ENCODE peak calls at places on chromosome 20, in ten cellular contexts. One of them, this sample, is unnamed.

GRCh38 chr20:32343438-32343837 is 14.7 kb upstream of the ASXL1 start:
- DNase-seq in activated T-helper 1 cell treated with Interleukin-2 at 50 U/mL for 16 hours: no peak
- DNase-seq in ovary: no peak
- DNase-seq in GM12892: no peak
- DNase-seq in ELF-1: no peak
- DNase-seq in cardiac fibroblast: peak
- DNase-seq in CD4-positive, alpha-beta T cell: no peak
- DNase-seq in activated CD4-positive, CD25-positive, alpha-beta regulatory T cell: no peak
- DNase-seq in pons: no peak
- DNase-seq in KG1: no peak
- DNase-seq in this sample: no peak

GRCh38 chr20:53599039-53599362 is 5.4 kb upstream of the ZNF217 start:
- DNase-seq in activated T-helper 1 cell treated with Interleukin-2 at 50 U/mL for 16 hours: no peak
- DNase-seq in ovary: no peak
- DNase-seq in GM12892: no peak
- DNase-seq in ELF-1: no peak
- DNase-seq in cardiac fibroblast: no peak
- DNase-seq in CD4-positive, alpha-beta T cell: no peak
- DNase-seq in activated CD4-positive, CD25-positive, alpha-beta regulatory T cell: no peak
- DNase-seq in pons: no peak
- DNase-seq in KG1: no peak
- DNase-seq in this sample: no peak

GRCh38 chr20:38113401-38114325 is 51.4 kb downstream of the TGM2 start:
- DNase-seq in activated T-helper 1 cell treated with Interleukin-2 at 50 U/mL for 16 hours: no peak
- DNase-seq in ovary: no peak
- DNase-seq in GM12892: no peak
- DNase-seq in ELF-1: peak
- DNase-seq in cardiac fibroblast: no peak
- DNase-seq in CD4-positive, alpha-beta T cell: no peak
- DNase-seq in activated CD4-positive, CD25-positive, alpha-beta regulatory T cell: no peak
- DNase-seq in pons: no peak
- DNase-seq in KG1: no peak
- DNase-seq in this sample: no peak

GRCh38 chr20:51385941-51386530 is 156.5 kb downstream of the NFATC2 start:
- DNase-seq in activated T-helper 1 cell treated with Interleukin-2 at 50 U/mL for 16 hours: no peak
- DNase-seq in ovary: no peak
- DNase-seq in GM12892: no peak
- DNase-seq in ELF-1: peak
- DNase-seq in cardiac fibroblast: peak
- DNase-seq in CD4-positive, alpha-beta T cell: peak
- DNase-seq in activated CD4-positive, CD25-positive, alpha-beta regulatory T cell: no peak
- DNase-seq in pons: no peak
- DNase-seq in KG1: no peak
- DNase-seq in this sample: no peak

GRCh38 chr20:62898093-62898964 is 28.0 kb downstream of the DIDO1 start:
- DNase-seq in activated T-helper 1 cell treated with Interleukin-2 at 50 U/mL for 16 hours: no peak
- DNase-seq in ovary: no peak
- DNase-seq in GM12892: no peak
- DNase-seq in ELF-1: no peak
- DNase-seq in cardiac fibroblast: no peak
- DNase-seq in CD4-positive, alpha-beta T cell: no peak
- DNase-seq in activated CD4-positive, CD25-positive, alpha-beta regulatory T cell: no peak
- DNase-seq in pons: no peak
- DNase-seq in KG1: no peak
- DNase-seq in this sample: no peak

GRCh38 chr20:16664031-16664430 is 65.8 kb upstream of the SNRPB2 start:
- DNase-seq in activated T-helper 1 cell treated with Interleukin-2 at 50 U/mL for 16 hours: no peak
- DNase-seq in ovary: no peak
- DNase-seq in GM12892: no peak
- DNase-seq in ELF-1: no peak
- DNase-seq in cardiac fibroblast: no peak
- DNase-seq in CD4-positive, alpha-beta T cell: no peak
- DNase-seq in activated CD4-positive, CD25-positive, alpha-beta regulatory T cell: no peak
- DNase-seq in pons: no peak
- DNase-seq in KG1: no peak
- DNase-seq in this sample: no peak

GRCh38 chr20:5863040-5863811 is 87.1 kb downstream of the TRMT6 start:
- DNase-seq in activated T-helper 1 cell treated with Interleukin-2 at 50 U/mL for 16 hours: no peak
- DNase-seq in ovary: peak
- DNase-seq in GM12892: no peak
- DNase-seq in ELF-1: no peak
- DNase-seq in cardiac fibroblast: peak
- DNase-seq in CD4-positive, alpha-beta T cell: no peak
- DNase-seq in activated CD4-positive, CD25-positive, alpha-beta regulatory T cell: no peak
- DNase-seq in pons: no peak
- DNase-seq in KG1: no peak
- DNase-seq in this sample: no peak

GRCh38 chr20:62238569-62239277 is 402 bp downstream of the OSBPL2 start:
- DNase-seq in activated T-helper 1 cell treated with Interleukin-2 at 50 U/mL for 16 hours: no peak
- DNase-seq in ovary: no peak
- DNase-seq in GM12892: no peak
- DNase-seq in ELF-1: no peak
- DNase-seq in cardiac fibroblast: peak
- DNase-seq in CD4-positive, alpha-beta T cell: no peak
- DNase-seq in activated CD4-positive, CD25-positive, alpha-beta regulatory T cell: no peak
- DNase-seq in pons: no peak
- DNase-seq in KG1: no peak
- DNase-seq in this sample: no peak

GRCh38 chr20:34123309-34123708 is 11.3 kb upstream of the EIF2S2 start:
- DNase-seq in activated T-helper 1 cell treated with Interleukin-2 at 50 U/mL for 16 hours: no peak
- DNase-seq in ovary: no peak
- DNase-seq in GM12892: no peak
- DNase-seq in ELF-1: no peak
- DNase-seq in cardiac fibroblast: no peak
- DNase-seq in CD4-positive, alpha-beta T cell: no peak
- DNase-seq in activated CD4-positive, CD25-positive, alpha-beta regulatory T cell: no peak
- DNase-seq in pons: no peak
- DNase-seq in KG1: no peak
- DNase-seq in this sample: no peak

GRCh38 chr20:47273591-47274235 is 82.8 kb downstream of the ZMYND8 start:
- DNase-seq in activated T-helper 1 cell treated with Interleukin-2 at 50 U/mL for 16 hours: no peak
- DNase-seq in ovary: no peak
- DNase-seq in GM12892: no peak
- DNase-seq in ELF-1: no peak
- DNase-seq in cardiac fibroblast: peak
- DNase-seq in CD4-positive, alpha-beta T cell: no peak
- DNase-seq in activated CD4-positive, CD25-positive, alpha-beta regulatory T cell: no peak
- DNase-seq in pons: no peak
- DNase-seq in KG1: no peak
- DNase-seq in this sample: no peak

GRCh38 chr20:17624551-17625245 is 54.8 kb downstream of the DSTN start:
- DNase-seq in activated T-helper 1 cell treated with Interleukin-2 at 50 U/mL for 16 hours: no peak
- DNase-seq in ovary: peak
- DNase-seq in GM12892: peak
- DNase-seq in ELF-1: no peak
- DNase-seq in cardiac fibroblast: no peak
- DNase-seq in CD4-positive, alpha-beta T cell: no peak
- DNase-seq in activated CD4-positive, CD25-positive, alpha-beta regulatory T cell: no peak
- DNase-seq in pons: no peak
- DNase-seq in KG1: no peak
- DNase-seq in this sample: no peak

GRCh38 chr20:53750827-53751393 is 157.3 kb upstream of the ZNF217 start:
- DNase-seq in activated T-helper 1 cell treated with Interleukin-2 at 50 U/mL for 16 hours: no peak
- DNase-seq in ovary: no peak
- DNase-seq in GM12892: no peak
- DNase-seq in ELF-1: peak
- DNase-seq in cardiac fibroblast: peak
- DNase-seq in CD4-positive, alpha-beta T cell: no peak
- DNase-seq in activated CD4-positive, CD25-positive, alpha-beta regulatory T cell: no peak
- DNase-seq in pons: no peak
- DNase-seq in KG1: peak
- DNase-seq in this sample: no peak

GRCh38 chr20:32563311-32564272 is 21.5 kb downstream of the NOL4L start:
- DNase-seq in activated T-helper 1 cell treated with Interleukin-2 at 50 U/mL for 16 hours: no peak
- DNase-seq in ovary: no peak
- DNase-seq in GM12892: no peak
- DNase-seq in ELF-1: peak
- DNase-seq in cardiac fibroblast: no peak
- DNase-seq in CD4-positive, alpha-beta T cell: no peak
- DNase-seq in activated CD4-positive, CD25-positive, alpha-beta regulatory T cell: no peak
- DNase-seq in pons: no peak
- DNase-seq in KG1: no peak
- DNase-seq in this sample: no peak

GRCh38 chr20:11165789-11166188 is 492.0 kb upstream of the JAG1 start:
- DNase-seq in activated T-helper 1 cell treated with Interleukin-2 at 50 U/mL for 16 hours: no peak
- DNase-seq in ovary: no peak
- DNase-seq in GM12892: no peak
- DNase-seq in ELF-1: no peak
- DNase-seq in cardiac fibroblast: no peak
- DNase-seq in CD4-positive, alpha-beta T cell: no peak
- DNase-seq in activated CD4-positive, CD25-positive, alpha-beta regulatory T cell: no peak
- DNase-seq in pons: no peak
- DNase-seq in KG1: no peak
- DNase-seq in this sample: no peak

GRCh38 chr20:50240092-50240491 is 49.5 kb downstream of the CEBPB start:
- DNase-seq in activated T-helper 1 cell treated with Interleukin-2 at 50 U/mL for 16 hours: no peak
- DNase-seq in ovary: no peak
- DNase-seq in GM12892: no peak
- DNase-seq in ELF-1: no peak
- DNase-seq in cardiac fibroblast: no peak
- DNase-seq in CD4-positive, alpha-beta T cell: no peak
- DNase-seq in activated CD4-positive, CD25-positive, alpha-beta regulatory T cell: no peak
- DNase-seq in pons: no peak
- DNase-seq in KG1: no peak
- DNase-seq in this sample: no peak

GRCh38 chr20:50304883-50305635 is 114.4 kb downstream of the CEBPB start:
- DNase-seq in activated T-helper 1 cell treated with Interleukin-2 at 50 U/mL for 16 hours: no peak
- DNase-seq in ovary: peak
- DNase-seq in GM12892: no peak
- DNase-seq in ELF-1: peak
- DNase-seq in cardiac fibroblast: peak
- DNase-seq in CD4-positive, alpha-beta T cell: no peak
- DNase-seq in activated CD4-positive, CD25-positive, alpha-beta regulatory T cell: no peak
- DNase-seq in pons: no peak
- DNase-seq in KG1: no peak
- DNase-seq in this sample: no peak

GRCh38 chr20:43022081-43022480 is 167.6 kb downstream of the PTPRT start:
- DNase-seq in activated T-helper 1 cell treated with Interleukin-2 at 50 U/mL for 16 hours: no peak
- DNase-seq in ovary: no peak
- DNase-seq in GM12892: no peak
- DNase-seq in ELF-1: no peak
- DNase-seq in cardiac fibroblast: no peak
- DNase-seq in CD4-positive, alpha-beta T cell: no peak
- DNase-seq in activated CD4-positive, CD25-positive, alpha-beta regulatory T cell: no peak
- DNase-seq in pons: no peak
- DNase-seq in KG1: no peak
- DNase-seq in this sample: no peak

GRCh38 chr20:54515788-54516324 is 40.5 kb downstream of the DOK5 start:
- DNase-seq in activated T-helper 1 cell treated with Interleukin-2 at 50 U/mL for 16 hours: no peak
- DNase-seq in ovary: no peak
- DNase-seq in GM12892: no peak
- DNase-seq in ELF-1: no peak
- DNase-seq in cardiac fibroblast: no peak
- DNase-seq in CD4-positive, alpha-beta T cell: no peak
- DNase-seq in activated CD4-positive, CD25-positive, alpha-beta regulatory T cell: no peak
- DNase-seq in pons: no peak
- DNase-seq in KG1: no peak
- DNase-seq in this sample: no peak

GRCh38 chr20:63130654-63131577 is 85.0 kb downstream of the YTHDF1 start:
- DNase-seq in activated T-helper 1 cell treated with Interleukin-2 at 50 U/mL for 16 hours: no peak
- DNase-seq in ovary: no peak
- DNase-seq in GM12892: no peak
- DNase-seq in ELF-1: no peak
- DNase-seq in cardiac fibroblast: no peak
- DNase-seq in CD4-positive, alpha-beta T cell: no peak
- DNase-seq in activated CD4-positive, CD25-positive, alpha-beta regulatory T cell: no peak
- DNase-seq in pons: no peak
- DNase-seq in KG1: no peak
- DNase-seq in this sample: no peak

GRCh38 chr20:26216025-26216424 is 519.4 kb upstream of the ZNF337 start:
- DNase-seq in activated T-helper 1 cell treated with Interleukin-2 at 50 U/mL for 16 hours: no peak
- DNase-seq in ovary: no peak
- DNase-seq in GM12892: no peak
- DNase-seq in ELF-1: no peak
- DNase-seq in cardiac fibroblast: peak
- DNase-seq in CD4-positive, alpha-beta T cell: no peak
- DNase-seq in activated CD4-positive, CD25-positive, alpha-beta regulatory T cell: no peak
- DNase-seq in pons: no peak
- DNase-seq in KG1: no peak
- DNase-seq in this sample: no peak

GRCh38 chr20:3126527-3126859 is 33.2 kb downstream of the FASTKD5 start:
- DNase-seq in activated T-helper 1 cell treated with Interleukin-2 at 50 U/mL for 16 hours: no peak
- DNase-seq in ovary: no peak
- DNase-seq in GM12892: no peak
- DNase-seq in ELF-1: no peak
- DNase-seq in cardiac fibroblast: no peak
- DNase-seq in CD4-positive, alpha-beta T cell: no peak
- DNase-seq in activated CD4-positive, CD25-positive, alpha-beta regulatory T cell: no peak
- DNase-seq in pons: no peak
- DNase-seq in KG1: no peak
- DNase-seq in this sample: no peak

GRCh38 chr20:56454754-56455153 is 13.7 kb upstream of the RTF2 start:
- DNase-seq in activated T-helper 1 cell treated with Interleukin-2 at 50 U/mL for 16 hours: no peak
- DNase-seq in ovary: no peak
- DNase-seq in GM12892: no peak
- DNase-seq in ELF-1: no peak
- DNase-seq in cardiac fibroblast: no peak
- DNase-seq in CD4-positive, alpha-beta T cell: no peak
- DNase-seq in activated CD4-positive, CD25-positive, alpha-beta regulatory T cell: no peak
- DNase-seq in pons: no peak
- DNase-seq in KG1: no peak
- DNase-seq in this sample: no peak

GRCh38 chr20:37901667-37902503 is 1.0 kb upstream of the VSTM2L start:
- DNase-seq in activated T-helper 1 cell treated with Interleukin-2 at 50 U/mL for 16 hours: no peak
- DNase-seq in ovary: peak
- DNase-seq in GM12892: peak
- DNase-seq in ELF-1: peak
- DNase-seq in cardiac fibroblast: peak
- DNase-seq in CD4-positive, alpha-beta T cell: no peak
- DNase-seq in activated CD4-positive, CD25-positive, alpha-beta regulatory T cell: no peak
- DNase-seq in pons: peak
- DNase-seq in KG1: no peak
- DNase-seq in this sample: no peak

GRCh38 chr20:8932192-8933150 is 136.4 kb upstream of the PLCB4 start:
- DNase-seq in activated T-helper 1 cell treated with Interleukin-2 at 50 U/mL for 16 hours: no peak
- DNase-seq in ovary: no peak
- DNase-seq in GM12892: no peak
- DNase-seq in ELF-1: no peak
- DNase-seq in cardiac fibroblast: peak
- DNase-seq in CD4-positive, alpha-beta T cell: no peak
- DNase-seq in activated CD4-positive, CD25-positive, alpha-beta regulatory T cell: no peak
- DNase-seq in pons: no peak
- DNase-seq in KG1: no peak
- DNase-seq in this sample: no peak

GRCh38 chr20:62356948-62357667 is 10.0 kb downstream of the LAMA5 start:
- DNase-seq in activated T-helper 1 cell treated with Interleukin-2 at 50 U/mL for 16 hours: no peak
- DNase-seq in ovary: peak
- DNase-seq in GM12892: no peak
- DNase-seq in ELF-1: no peak
- DNase-seq in cardiac fibroblast: peak
- DNase-seq in CD4-positive, alpha-beta T cell: no peak
- DNase-seq in activated CD4-positive, CD25-positive, alpha-beta regulatory T cell: no peak
- DNase-seq in pons: no peak
- DNase-seq in KG1: no peak
- DNase-seq in this sample: no peak

GRCh38 chr20:18172379-18172778 is 34.7 kb downstream of the KAT14 start:
- DNase-seq in activated T-helper 1 cell treated with Interleukin-2 at 50 U/mL for 16 hours: no peak
- DNase-seq in ovary: no peak
- DNase-seq in GM12892: no peak
- DNase-seq in ELF-1: no peak
- DNase-seq in cardiac fibroblast: no peak
- DNase-seq in CD4-positive, alpha-beta T cell: no peak
- DNase-seq in activated CD4-positive, CD25-positive, alpha-beta regulatory T cell: no peak
- DNase-seq in pons: no peak
- DNase-seq in KG1: no peak
- DNase-seq in this sample: no peak

GRCh38 chr20:1635291-1635979 is 15.6 kb upstream of the SIRPB1 start:
- DNase-seq in activated T-helper 1 cell treated with Interleukin-2 at 50 U/mL for 16 hours: no peak
- DNase-seq in ovary: no peak
- DNase-seq in GM12892: no peak
- DNase-seq in ELF-1: no peak
- DNase-seq in cardiac fibroblast: no peak
- DNase-seq in CD4-positive, alpha-beta T cell: no peak
- DNase-seq in activated CD4-positive, CD25-positive, alpha-beta regulatory T cell: no peak
- DNase-seq in pons: no peak
- DNase-seq in KG1: no peak
- DNase-seq in this sample: no peak